ENCODE peak calls at places on chromosomes 7 and 10, in five cellular contexts. One of them, this sample, is unnamed.

GRCh38 chr7:4774804-4775280 is 581 bp upstream of the AP5Z1 start:
- DNase-seq in foreskin fibroblast: peak
- DNase-seq in stimulated activated CD8-positive, alpha-beta memory T cell treated with anti-CD3 and anti-CD28 coated beads, Interleukin-2, amount 100 ng/mL, for 1 hour: no peak
- DNase-seq in activated gamma-delta T cell treated with anti-CD3 and anti-CD28 coated beads, Interleukin-2, amount 50 U/mL, for 16 hours: no peak
- DNase-seq in EH: peak
- DNase-seq in this sample: no peak

GRCh38 chr10:70820976-70821750 is 5.4 kb downstream of the SGPL1 start:
- DNase-seq in foreskin fibroblast: no peak
- DNase-seq in stimulated activated CD8-positive, alpha-beta memory T cell treated with anti-CD3 and anti-CD28 coated beads, Interleukin-2, amount 100 ng/mL, for 1 hour: no peak
- DNase-seq in activated gamma-delta T cell treated with anti-CD3 and anti-CD28 coated beads, Interleukin-2, amount 50 U/mL, for 16 hours: no peak
- DNase-seq in EH: no peak
- DNase-seq in this sample: no peak

GRCh38 chr7:1662101-1662500 is 8.0 kb upstream of the ELFN1 start:
- DNase-seq in foreskin fibroblast: no peak
- DNase-seq in stimulated activated CD8-positive, alpha-beta memory T cell treated with anti-CD3 and anti-CD28 coated beads, Interleukin-2, amount 100 ng/mL, for 1 hour: no peak
- DNase-seq in activated gamma-delta T cell treated with anti-CD3 and anti-CD28 coated beads, Interleukin-2, amount 50 U/mL, for 16 hours: no peak
- DNase-seq in EH: no peak
- DNase-seq in this sample: peak

GRCh38 chr10:118484152-118484871 is 111.1 kb downstream of the PRLHR start:
- DNase-seq in foreskin fibroblast: no peak
- DNase-seq in stimulated activated CD8-positive, alpha-beta memory T cell treated with anti-CD3 and anti-CD28 coated beads, Interleukin-2, amount 100 ng/mL, for 1 hour: no peak
- DNase-seq in activated gamma-delta T cell treated with anti-CD3 and anti-CD28 coated beads, Interleukin-2, amount 50 U/mL, for 16 hours: no peak
- DNase-seq in EH: no peak
- DNase-seq in this sample: no peak

GRCh38 chr7:29557954-29558353 is 5.7 kb upstream of the PRR15 start:
- DNase-seq in foreskin fibroblast: no peak
- DNase-seq in stimulated activated CD8-positive, alpha-beta memory T cell treated with anti-CD3 and anti-CD28 coated beads, Interleukin-2, amount 100 ng/mL, for 1 hour: no peak
- DNase-seq in activated gamma-delta T cell treated with anti-CD3 and anti-CD28 coated beads, Interleukin-2, amount 50 U/mL, for 16 hours: no peak
- DNase-seq in EH: no peak
- DNase-seq in this sample: no peak

GRCh38 chr7:2631924-2632716 is at the start of gene TTYH3:
- DNase-seq in foreskin fibroblast: no peak
- DNase-seq in stimulated activated CD8-positive, alpha-beta memory T cell treated with anti-CD3 and anti-CD28 coated beads, Interleukin-2, amount 100 ng/mL, for 1 hour: no peak
- DNase-seq in activated gamma-delta T cell treated with anti-CD3 and anti-CD28 coated beads, Interleukin-2, amount 50 U/mL, for 16 hours: no peak
- DNase-seq in EH: no peak
- DNase-seq in this sample: no peak

GRCh38 chr7:134693256-134693655 is 46.6 kb downstream of the BPGM start:
- DNase-seq in foreskin fibroblast: peak
- DNase-seq in stimulated activated CD8-positive, alpha-beta memory T cell treated with anti-CD3 and anti-CD28 coated beads, Interleukin-2, amount 100 ng/mL, for 1 hour: no peak
- DNase-seq in activated gamma-delta T cell treated with anti-CD3 and anti-CD28 coated beads, Interleukin-2, amount 50 U/mL, for 16 hours: no peak
- DNase-seq in EH: peak
- DNase-seq in this sample: no peak

GRCh38 chr10:26840938-26841732 is 19.6 kb downstream of the ABI1 start:
- DNase-seq in foreskin fibroblast: no peak
- DNase-seq in stimulated activated CD8-positive, alpha-beta memory T cell treated with anti-CD3 and anti-CD28 coated beads, Interleukin-2, amount 100 ng/mL, for 1 hour: no peak
- DNase-seq in activated gamma-delta T cell treated with anti-CD3 and anti-CD28 coated beads, Interleukin-2, amount 50 U/mL, for 16 hours: no peak
- DNase-seq in EH: peak
- DNase-seq in this sample: no peak

GRCh38 chr7:36658603-36659516 is 65.4 kb downstream of the AOAH start:
- DNase-seq in foreskin fibroblast: peak
- DNase-seq in stimulated activated CD8-positive, alpha-beta memory T cell treated with anti-CD3 and anti-CD28 coated beads, Interleukin-2, amount 100 ng/mL, for 1 hour: no peak
- DNase-seq in activated gamma-delta T cell treated with anti-CD3 and anti-CD28 coated beads, Interleukin-2, amount 50 U/mL, for 16 hours: no peak
- DNase-seq in EH: peak
- DNase-seq in this sample: no peak

GRCh38 chr7:149310113-149310836 is 48.3 kb downstream of the ZNF783 start:
- DNase-seq in foreskin fibroblast: peak
- DNase-seq in stimulated activated CD8-positive, alpha-beta memory T cell treated with anti-CD3 and anti-CD28 coated beads, Interleukin-2, amount 100 ng/mL, for 1 hour: no peak
- DNase-seq in activated gamma-delta T cell treated with anti-CD3 and anti-CD28 coated beads, Interleukin-2, amount 50 U/mL, for 16 hours: no peak
- DNase-seq in EH: peak
- DNase-seq in this sample: no peak

GRCh38 chr10:124983321-124983720 is 41.4 kb downstream of the ZRANB1 start:
- DNase-seq in foreskin fibroblast: no peak
- DNase-seq in stimulated activated CD8-positive, alpha-beta memory T cell treated with anti-CD3 and anti-CD28 coated beads, Interleukin-2, amount 100 ng/mL, for 1 hour: no peak
- DNase-seq in activated gamma-delta T cell treated with anti-CD3 and anti-CD28 coated beads, Interleukin-2, amount 50 U/mL, for 16 hours: no peak
- DNase-seq in EH: peak
- DNase-seq in this sample: no peak

GRCh38 chr10:33352631-33353030 is 18.2 kb upstream of the NRP1 start:
- DNase-seq in foreskin fibroblast: no peak
- DNase-seq in stimulated activated CD8-positive, alpha-beta memory T cell treated with anti-CD3 and anti-CD28 coated beads, Interleukin-2, amount 100 ng/mL, for 1 hour: no peak
- DNase-seq in activated gamma-delta T cell treated with anti-CD3 and anti-CD28 coated beads, Interleukin-2, amount 50 U/mL, for 16 hours: no peak
- DNase-seq in EH: no peak
- DNase-seq in this sample: no peak

GRCh38 chr7:144384555-144385245 is 18.8 kb downstream of the NOBOX start:
- DNase-seq in foreskin fibroblast: no peak
- DNase-seq in stimulated activated CD8-positive, alpha-beta memory T cell treated with anti-CD3 and anti-CD28 coated beads, Interleukin-2, amount 100 ng/mL, for 1 hour: no peak
- DNase-seq in activated gamma-delta T cell treated with anti-CD3 and anti-CD28 coated beads, Interleukin-2, amount 50 U/mL, for 16 hours: no peak
- DNase-seq in EH: peak
- DNase-seq in this sample: peak

GRCh38 chr7:25672476-25672875 is 444.2 kb upstream of the NPVF start:
- DNase-seq in foreskin fibroblast: no peak
- DNase-seq in stimulated activated CD8-positive, alpha-beta memory T cell treated with anti-CD3 and anti-CD28 coated beads, Interleukin-2, amount 100 ng/mL, for 1 hour: no peak
- DNase-seq in activated gamma-delta T cell treated with anti-CD3 and anti-CD28 coated beads, Interleukin-2, amount 50 U/mL, for 16 hours: no peak
- DNase-seq in EH: no peak
- DNase-seq in this sample: no peak

GRCh38 chr7:98470131-98470985 is 69.5 kb upstream of the BAIAP2L1 start:
- DNase-seq in foreskin fibroblast: no peak
- DNase-seq in stimulated activated CD8-positive, alpha-beta memory T cell treated with anti-CD3 and anti-CD28 coated beads, Interleukin-2, amount 100 ng/mL, for 1 hour: no peak
- DNase-seq in activated gamma-delta T cell treated with anti-CD3 and anti-CD28 coated beads, Interleukin-2, amount 50 U/mL, for 16 hours: no peak
- DNase-seq in EH: peak
- DNase-seq in this sample: peak

GRCh38 chr7:29000346-29000745 is 42.2 kb upstream of the TRIL start:
- DNase-seq in foreskin fibroblast: no peak
- DNase-seq in stimulated activated CD8-positive, alpha-beta memory T cell treated with anti-CD3 and anti-CD28 coated beads, Interleukin-2, amount 100 ng/mL, for 1 hour: no peak
- DNase-seq in activated gamma-delta T cell treated with anti-CD3 and anti-CD28 coated beads, Interleukin-2, amount 50 U/mL, for 16 hours: no peak
- DNase-seq in EH: no peak
- DNase-seq in this sample: no peak

GRCh38 chr7:672891-673290 is 53.6 kb upstream of the DNAAF5 start:
- DNase-seq in foreskin fibroblast: no peak
- DNase-seq in stimulated activated CD8-positive, alpha-beta memory T cell treated with anti-CD3 and anti-CD28 coated beads, Interleukin-2, amount 100 ng/mL, for 1 hour: no peak
- DNase-seq in activated gamma-delta T cell treated with anti-CD3 and anti-CD28 coated beads, Interleukin-2, amount 50 U/mL, for 16 hours: no peak
- DNase-seq in EH: no peak
- DNase-seq in this sample: no peak